ENCODE peak calls at places on chromosomes 7 and 10, in six cellular contexts. One of them, this sample, is unnamed.
A peak's percentile ranks its signal among the peaks of the same experiment; 100 is the strongest.

GRCh38 chr7:7054252-7054830 is 128.0 kb upstream of the C1GALT1 start:
- DNase-seq in brain microvascular endothelial cell: no peak
- DNase-seq in adrenal gland: no peak
- DNase-seq in astrocyte of the spinal cord: no peak
- DNase-seq in Caco-2: no peak
- DNase-seq in body of pancreas: no peak
- DNase-seq in this sample: no peak

GRCh38 chr10:102230264-102230860 is 4.3 kb downstream of the ELOVL3 start:
- DNase-seq in adrenal gland: peak; percentile 57
- DNase-seq in Caco-2: peak; percentile 45
- DNase-seq in body of pancreas: peak; percentile 41
- DNase-seq in brain microvascular endothelial cell: peak; percentile 55
- DNase-seq in astrocyte of the spinal cord: peak; percentile 78
- DNase-seq in this sample: peak; percentile 68

GRCh38 chr7:44177570-44178131 is 11.6 kb downstream of the GCK start:
- DNase-seq in brain microvascular endothelial cell: peak; percentile 28
- DNase-seq in Caco-2: no peak
- DNase-seq in body of pancreas: no peak
- DNase-seq in adrenal gland: no peak
- DNase-seq in astrocyte of the spinal cord: peak; percentile 70
- DNase-seq in this sample: peak; percentile 38

GRCh38 chr7:159115601-159116501 is 28.8 kb downstream of the VIPR2 start:
- DNase-seq in body of pancreas: peak; percentile 91
- DNase-seq in brain microvascular endothelial cell: no peak
- DNase-seq in astrocyte of the spinal cord: no peak
- DNase-seq in Caco-2: no peak
- DNase-seq in adrenal gland: no peak
- DNase-seq in this sample: no peak

GRCh38 chr10:87927091-87927490 is 63.7 kb downstream of the PTEN start:
- DNase-seq in astrocyte of the spinal cord: peak; percentile 61
- DNase-seq in brain microvascular endothelial cell: no peak
- DNase-seq in Caco-2: no peak
- DNase-seq in body of pancreas: no peak
- DNase-seq in adrenal gland: no peak
- DNase-seq in this sample: no peak

GRCh38 chr10:15461353-15462108 is 90.4 kb upstream of the FAM171A1 start:
- DNase-seq in astrocyte of the spinal cord: peak; percentile 62
- DNase-seq in adrenal gland: peak; percentile 61
- DNase-seq in Caco-2: peak; percentile 45
- DNase-seq in brain microvascular endothelial cell: peak; percentile 69
- DNase-seq in body of pancreas: no peak
- DNase-seq in this sample: peak; percentile 91

GRCh38 chr7:120190566-120190965 is 82.4 kb upstream of the KCND2 start:
- DNase-seq in adrenal gland: no peak
- DNase-seq in Caco-2: no peak
- DNase-seq in body of pancreas: no peak
- DNase-seq in astrocyte of the spinal cord: no peak
- DNase-seq in brain microvascular endothelial cell: no peak
- DNase-seq in this sample: no peak

GRCh38 chr7:43761382-43761781 is 2.9 kb downstream of the BLVRA start:
- DNase-seq in astrocyte of the spinal cord: no peak
- DNase-seq in brain microvascular endothelial cell: no peak
- DNase-seq in Caco-2: no peak
- DNase-seq in body of pancreas: no peak
- DNase-seq in adrenal gland: no peak
- DNase-seq in this sample: no peak

GRCh38 chr7:479948-480499 is 39.6 kb downstream of the PDGFA start:
- DNase-seq in body of pancreas: no peak
- DNase-seq in astrocyte of the spinal cord: no peak
- DNase-seq in adrenal gland: no peak
- DNase-seq in Caco-2: no peak
- DNase-seq in brain microvascular endothelial cell: no peak
- DNase-seq in this sample: no peak

GRCh38 chr7:121360564-121360963 is 31.8 kb downstream of the WNT16 start:
- DNase-seq in brain microvascular endothelial cell: no peak
- DNase-seq in adrenal gland: no peak
- DNase-seq in astrocyte of the spinal cord: no peak
- DNase-seq in Caco-2: no peak
- DNase-seq in body of pancreas: no peak
- DNase-seq in this sample: no peak

GRCh38 chr10:21493841-21494220 is 31.7 kb downstream of the SKIDA1 start:
- DNase-seq in body of pancreas: no peak
- DNase-seq in brain microvascular endothelial cell: no peak
- DNase-seq in adrenal gland: no peak
- DNase-seq in astrocyte of the spinal cord: no peak
- DNase-seq in Caco-2: no peak
- DNase-seq in this sample: no peak

GRCh38 chr10:110219884-110220283 is 12.5 kb downstream of the MXI1 start:
- DNase-seq in body of pancreas: no peak
- DNase-seq in adrenal gland: no peak
- DNase-seq in Caco-2: no peak
- DNase-seq in astrocyte of the spinal cord: no peak
- DNase-seq in brain microvascular endothelial cell: no peak
- DNase-seq in this sample: no peak

GRCh38 chr7:137564677-137565076 is 221.1 kb upstream of the PTN start:
- DNase-seq in adrenal gland: no peak
- DNase-seq in brain microvascular endothelial cell: no peak
- DNase-seq in astrocyte of the spinal cord: no peak
- DNase-seq in Caco-2: no peak
- DNase-seq in body of pancreas: no peak
- DNase-seq in this sample: no peak

GRCh38 chr10:104777086-104777799 is 136.2 kb downstream of the SORCS3 start:
- DNase-seq in Caco-2: no peak
- DNase-seq in body of pancreas: no peak
- DNase-seq in adrenal gland: no peak
- DNase-seq in astrocyte of the spinal cord: no peak
- DNase-seq in brain microvascular endothelial cell: no peak
- DNase-seq in this sample: no peak

GRCh38 chr7:67625257-67625713 is 628.7 kb downstream of the TYW1 start:
- DNase-seq in body of pancreas: peak; percentile 66
- DNase-seq in adrenal gland: peak; percentile 70
- DNase-seq in astrocyte of the spinal cord: peak; percentile 35
- DNase-seq in Caco-2: peak; percentile 67
- DNase-seq in brain microvascular endothelial cell: peak; percentile 24
- DNase-seq in this sample: peak; percentile 62

GRCh38 chr10:33087142-33087541 is 129.1 kb upstream of the ITGB1 start:
- DNase-seq in adrenal gland: no peak
- DNase-seq in brain microvascular endothelial cell: no peak
- DNase-seq in body of pancreas: no peak
- DNase-seq in astrocyte of the spinal cord: no peak
- DNase-seq in Caco-2: no peak
- DNase-seq in this sample: no peak

GRCh38 chr7:38310601-38311057 is 37.2 kb upstream of the TARP start:
- DNase-seq in body of pancreas: no peak
- DNase-seq in brain microvascular endothelial cell: no peak
- DNase-seq in adrenal gland: peak; percentile 40
- DNase-seq in astrocyte of the spinal cord: no peak
- DNase-seq in Caco-2: no peak
- DNase-seq in this sample: peak; percentile 41

GRCh38 chr10:43971981-43972380 is 323.3 kb upstream of the ZNF32 start:
- DNase-seq in Caco-2: no peak
- DNase-seq in body of pancreas: no peak
- DNase-seq in adrenal gland: no peak
- DNase-seq in brain microvascular endothelial cell: no peak
- DNase-seq in astrocyte of the spinal cord: no peak
- DNase-seq in this sample: no peak

GRCh38 chr7:44100458-44101303 is 3.5 kb upstream of the AEBP1 start:
- DNase-seq in adrenal gland: peak; percentile 50
- DNase-seq in Caco-2: no peak
- DNase-seq in body of pancreas: no peak
- DNase-seq in astrocyte of the spinal cord: peak; percentile 89
- DNase-seq in brain microvascular endothelial cell: peak; percentile 53
- DNase-seq in this sample: peak; percentile 76

GRCh38 chr7:123282181-123282580 is 82.4 kb upstream of the SLC13A1 start:
- DNase-seq in brain microvascular endothelial cell: no peak
- DNase-seq in Caco-2: peak; percentile 10
- DNase-seq in adrenal gland: no peak
- DNase-seq in astrocyte of the spinal cord: peak; percentile 33
- DNase-seq in body of pancreas: no peak
- DNase-seq in this sample: no peak

GRCh38 chr7:16926861-16927260 is 45.1 kb upstream of the AGR3 start:
- DNase-seq in astrocyte of the spinal cord: no peak
- DNase-seq in brain microvascular endothelial cell: no peak
- DNase-seq in adrenal gland: no peak
- DNase-seq in body of pancreas: no peak
- DNase-seq in Caco-2: no peak
- DNase-seq in this sample: no peak

GRCh38 chr7:45001138-45001694 is 1.2 kb downstream of the CCM2 start:
- DNase-seq in adrenal gland: no peak
- DNase-seq in astrocyte of the spinal cord: no peak
- DNase-seq in Caco-2: peak; percentile 52
- DNase-seq in body of pancreas: peak; percentile 29
- DNase-seq in brain microvascular endothelial cell: no peak
- DNase-seq in this sample: peak; percentile 29

GRCh38 chr10:23198940-23199767 is 7.0 kb downstream of the PTF1A start:
- DNase-seq in brain microvascular endothelial cell: no peak
- DNase-seq in Caco-2: no peak
- DNase-seq in astrocyte of the spinal cord: peak; percentile 22
- DNase-seq in body of pancreas: peak; percentile 81
- DNase-seq in adrenal gland: no peak
- DNase-seq in this sample: no peak

GRCh38 chr10:70662362-70663220 is 9.7 kb upstream of the ADAMTS14 start:
- DNase-seq in Caco-2: no peak
- DNase-seq in adrenal gland: no peak
- DNase-seq in body of pancreas: no peak
- DNase-seq in brain microvascular endothelial cell: no peak
- DNase-seq in astrocyte of the spinal cord: no peak
- DNase-seq in this sample: no peak

GRCh38 chr7:81075150-81075549 is 156.3 kb upstream of the SEMA3C start:
- DNase-seq in brain microvascular endothelial cell: no peak
- DNase-seq in body of pancreas: no peak
- DNase-seq in astrocyte of the spinal cord: peak; percentile 52
- DNase-seq in adrenal gland: no peak
- DNase-seq in Caco-2: no peak
- DNase-seq in this sample: peak; percentile 51
- TF ChIP-seq CTCF in brain microvascular endothelial cell: no peak
- TF ChIP-seq CTCF in body of pancreas: no peak
- TF ChIP-seq CTCF in astrocyte of the spinal cord: no peak
- TF ChIP-seq CTCF in adrenal gland: no peak
- TF ChIP-seq CTCF in Caco-2: no peak
- TF ChIP-seq CTCF in this sample: no peak

GRCh38 chr10:24952701-24953349 is 419 bp upstream of the PRTFDC1 start:
- DNase-seq in astrocyte of the spinal cord: no peak
- DNase-seq in Caco-2: peak; percentile 91
- DNase-seq in body of pancreas: peak; percentile 31
- DNase-seq in brain microvascular endothelial cell: peak; percentile 20
- DNase-seq in adrenal gland: peak; percentile 63
- DNase-seq in this sample: peak; percentile 81
- H3K4me3 ChIP-seq in astrocyte of the spinal cord: peak overlapping the region; percentile 47
- H3K4me3 ChIP-seq in Caco-2: peak overlapping the region; percentile 97
- H3K4me3 ChIP-seq in body of pancreas: peak overlapping the region; percentile 29
- H3K4me3 ChIP-seq in brain microvascular endothelial cell: peak overlapping the region; percentile 57
- H3K4me3 ChIP-seq in adrenal gland: no peak overlapping the region
- H3K4me3 ChIP-seq in this sample: peak overlapping the region; percentile 55

GRCh38 chr10:123458933-123459332 is 207.2 kb upstream of the GPR26 start:
- DNase-seq in brain microvascular endothelial cell: no peak
- DNase-seq in astrocyte of the spinal cord: no peak
- DNase-seq in adrenal gland: no peak
- DNase-seq in Caco-2: no peak
- DNase-seq in body of pancreas: no peak
- DNase-seq in this sample: no peak

GRCh38 chr10:123464428-123465323 is 201.5 kb upstream of the GPR26 start:
- DNase-seq in Caco-2: no peak
- DNase-seq in adrenal gland: no peak
- DNase-seq in astrocyte of the spinal cord: no peak
- DNase-seq in body of pancreas: no peak
- DNase-seq in brain microvascular endothelial cell: no peak
- DNase-seq in this sample: no peak

GRCh38 chr10:123459371-123460224 is 206.6 kb upstream of the GPR26 start:
- DNase-seq in brain microvascular endothelial cell: no peak
- DNase-seq in adrenal gland: no peak
- DNase-seq in body of pancreas: no peak
- DNase-seq in Caco-2: no peak
- DNase-seq in astrocyte of the spinal cord: no peak
- DNase-seq in this sample: no peak

GRCh38 chr10:123463176-123463575 is 203.0 kb upstream of the GPR26 start:
- DNase-seq in body of pancreas: no peak
- DNase-seq in Caco-2: no peak
- DNase-seq in brain microvascular endothelial cell: no peak
- DNase-seq in astrocyte of the spinal cord: no peak
- DNase-seq in adrenal gland: no peak
- DNase-seq in this sample: no peak

DNA sequence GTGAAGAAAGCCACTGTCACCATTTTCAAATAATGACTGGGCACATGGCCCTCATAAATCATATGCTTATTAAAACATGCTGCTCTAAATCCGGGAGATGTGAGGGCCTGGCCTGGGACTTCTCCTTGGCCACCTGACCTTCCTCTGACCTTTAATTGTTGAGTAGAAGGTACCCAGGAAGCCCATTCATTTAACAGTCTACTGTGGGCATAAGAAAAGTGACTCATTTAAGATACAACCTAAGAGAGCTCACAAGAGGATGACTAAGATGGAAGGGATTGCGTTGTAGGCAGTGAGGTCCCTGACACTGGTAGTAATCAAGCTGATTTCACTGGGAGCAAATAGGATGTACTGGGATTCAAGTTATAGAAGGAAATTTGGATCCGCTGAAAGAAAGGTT is 203.4 kb upstream of the GPR26 start:
- DNase-seq in adrenal gland: no peak
- DNase-seq in astrocyte of the spinal cord: no peak
- DNase-seq in Caco-2: no peak
- DNase-seq in body of pancreas: no peak
- DNase-seq in brain microvascular endothelial cell: no peak
- DNase-seq in this sample: no peak
- TF ChIP-seq CTCF in adrenal gland: no peak
- TF ChIP-seq CTCF in astrocyte of the spinal cord: no peak
- TF ChIP-seq CTCF in Caco-2: no peak
- TF ChIP-seq CTCF in body of pancreas: no peak
- TF ChIP-seq CTCF in brain microvascular endothelial cell: no peak
- TF ChIP-seq CTCF in this sample: no peak

GRCh38 chr7:99752354-99752753 is 17.4 kb upstream of the CYP3A7 start:
- DNase-seq in astrocyte of the spinal cord: no peak
- DNase-seq in body of pancreas: peak; percentile 42
- DNase-seq in brain microvascular endothelial cell: no peak
- DNase-seq in adrenal gland: peak; percentile 25
- DNase-seq in Caco-2: peak; percentile 16
- DNase-seq in this sample: peak; percentile 43

DNA sequence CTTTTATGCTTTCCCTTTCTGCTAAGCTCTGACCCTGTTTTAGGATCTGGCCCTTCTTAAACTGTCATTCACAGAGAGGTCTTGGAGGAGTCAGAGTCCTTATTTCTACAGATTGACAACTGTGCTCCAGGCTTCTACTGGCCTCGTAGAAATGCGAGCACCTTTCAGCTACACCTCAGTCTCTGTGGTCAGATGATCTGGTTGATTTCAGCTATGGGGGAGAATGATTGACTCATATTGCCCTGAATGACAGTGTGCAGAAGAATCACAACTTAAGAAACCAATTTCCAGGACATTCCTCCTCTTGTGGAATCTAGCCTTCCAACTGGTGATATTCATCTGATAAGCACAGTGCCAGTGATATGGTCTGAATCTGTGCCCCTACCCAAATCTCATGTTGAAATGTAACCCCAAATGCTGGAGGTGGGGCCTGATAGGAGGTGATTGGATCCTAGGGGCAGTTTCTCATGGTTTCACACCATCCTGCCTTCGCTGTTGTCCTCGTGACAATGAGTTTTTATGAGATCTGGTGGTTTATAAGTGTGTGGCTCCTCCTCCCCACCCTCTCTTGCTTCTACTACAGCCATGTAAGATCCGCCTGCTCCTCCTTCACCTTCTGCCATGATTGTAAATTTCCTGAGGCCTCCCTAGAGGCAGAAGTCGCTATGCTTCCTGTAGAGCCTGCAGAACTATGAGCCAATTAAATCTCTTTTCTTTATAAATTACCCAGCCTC is 14.0 kb upstream of the CYP3A7 start:
- DNase-seq in adrenal gland: no peak
- DNase-seq in astrocyte of the spinal cord: no peak
- DNase-seq in body of pancreas: no peak
- DNase-seq in Caco-2: no peak
- DNase-seq in brain microvascular endothelial cell: no peak
- DNase-seq in this sample: no peak
- H3K4me3 ChIP-seq in adrenal gland: no peak overlapping the region
- H3K4me3 ChIP-seq in astrocyte of the spinal cord: no peak overlapping the region
- H3K4me3 ChIP-seq in body of pancreas: no peak overlapping the region
- H3K4me3 ChIP-seq in Caco-2: no peak overlapping the region
- H3K4me3 ChIP-seq in brain microvascular endothelial cell: no peak overlapping the region
- H3K4me3 ChIP-seq in this sample: no peak overlapping the region

This sample was measured in fibroblast of mammary gland.